ENCODE peak calls at places on chromosomes 12 and 14, in nine cellular contexts. One of them, this sample, is unnamed.

GRCh38 chr12:113889076-113889475 is 77.0 kb downstream of the RBM19 start:
- DNase-seq in astrocyte of the spinal cord: peak; percentile 28
- DNase-seq in OCI-LY7: no peak
- DNase-seq in GM23248: peak; percentile 18
- DNase-seq in AG08396: peak; percentile 63
- DNase-seq in GM20000: no peak
- DNase-seq in GM10248: no peak
- DNase-seq in kidney epithelial cell: no peak
- DNase-seq in T-helper 17 cell: no peak
- DNase-seq in this sample: no peak

GRCh38 chr14:106436310-106436905 is 910.0 kb downstream of the TMEM121 start:
- DNase-seq in astrocyte of the spinal cord: no peak
- DNase-seq in OCI-LY7: peak; percentile 42
- DNase-seq in GM23248: peak; percentile 9
- DNase-seq in AG08396: no peak
- DNase-seq in GM20000: no peak
- DNase-seq in GM10248: peak; percentile 6
- DNase-seq in kidney epithelial cell: no peak
- DNase-seq in T-helper 17 cell: peak; percentile 51
- DNase-seq in this sample: no peak

GRCh38 chr12:58408516-58408915 is 467.1 kb downstream of the ATP23 start:
- DNase-seq in astrocyte of the spinal cord: no peak
- DNase-seq in OCI-LY7: no peak
- DNase-seq in GM23248: peak; percentile 54
- DNase-seq in AG08396: no peak
- DNase-seq in GM20000: no peak
- DNase-seq in GM10248: no peak
- DNase-seq in kidney epithelial cell: no peak
- DNase-seq in T-helper 17 cell: no peak
- DNase-seq in this sample: no peak

GRCh38 chr14:53515264-53515663 is 362.1 kb upstream of the DDHD1 start:
- DNase-seq in astrocyte of the spinal cord: peak; percentile 66
- DNase-seq in OCI-LY7: no peak
- DNase-seq in GM23248: no peak
- DNase-seq in AG08396: no peak
- DNase-seq in GM20000: peak; percentile 7
- DNase-seq in GM10248: no peak
- DNase-seq in kidney epithelial cell: no peak
- DNase-seq in T-helper 17 cell: no peak
- DNase-seq in this sample: no peak

GRCh38 chr12:104596128-104596799 is 139.5 kb downstream of the CHST11 start:
- DNase-seq in astrocyte of the spinal cord: peak; percentile 80
- DNase-seq in OCI-LY7: no peak
- DNase-seq in GM23248: peak; percentile 96
- DNase-seq in AG08396: peak; percentile 80
- DNase-seq in GM20000: no peak
- DNase-seq in GM10248: no peak
- DNase-seq in kidney epithelial cell: no peak
- DNase-seq in T-helper 17 cell: no peak
- DNase-seq in this sample: no peak

GRCh38 chr14:65095633-65096205 is 6.6 kb downstream of the MAX start:
- DNase-seq in astrocyte of the spinal cord: peak; percentile 87
- DNase-seq in OCI-LY7: no peak
- DNase-seq in GM23248: peak; percentile 73
- DNase-seq in AG08396: peak; percentile 62
- DNase-seq in GM20000: no peak
- DNase-seq in GM10248: no peak
- DNase-seq in kidney epithelial cell: no peak
- DNase-seq in T-helper 17 cell: no peak
- DNase-seq in this sample: no peak

GRCh38 chr12:87813476-87814234 is 215.5 kb downstream of the C12orf50 start:
- DNase-seq in astrocyte of the spinal cord: peak; percentile 88
- DNase-seq in OCI-LY7: no peak
- DNase-seq in GM23248: peak; percentile 82
- DNase-seq in AG08396: peak; percentile 15
- DNase-seq in GM20000: no peak
- DNase-seq in GM10248: no peak
- DNase-seq in kidney epithelial cell: peak; percentile 38
- DNase-seq in T-helper 17 cell: no peak
- DNase-seq in this sample: no peak

GRCh38 chr14:93039649-93040315 is 75.9 kb downstream of the ITPK1 start:
- DNase-seq in astrocyte of the spinal cord: peak; percentile 29
- DNase-seq in OCI-LY7: no peak
- DNase-seq in GM23248: no peak
- DNase-seq in AG08396: no peak
- DNase-seq in GM20000: no peak
- DNase-seq in GM10248: no peak
- DNase-seq in kidney epithelial cell: no peak
- DNase-seq in T-helper 17 cell: no peak
- DNase-seq in this sample: no peak

GRCh38 chr12:12901158-12901791 is 9.9 kb downstream of the GPRC5A start:
- DNase-seq in astrocyte of the spinal cord: peak; percentile 87
- DNase-seq in OCI-LY7: no peak
- DNase-seq in GM23248: peak; percentile 98
- DNase-seq in AG08396: peak; percentile 48
- DNase-seq in GM20000: no peak
- DNase-seq in GM10248: no peak
- DNase-seq in kidney epithelial cell: peak; percentile 93
- DNase-seq in T-helper 17 cell: no peak
- DNase-seq in this sample: no peak

GRCh38 chr12:124509676-124510300 is 57.6 kb downstream of the NCOR2 start:
- DNase-seq in astrocyte of the spinal cord: peak; percentile 86
- DNase-seq in OCI-LY7: no peak
- DNase-seq in GM23248: peak; percentile 67
- DNase-seq in AG08396: no peak
- DNase-seq in GM20000: no peak
- DNase-seq in GM10248: no peak
- DNase-seq in kidney epithelial cell: peak; percentile 67
- DNase-seq in T-helper 17 cell: no peak
- DNase-seq in this sample: no peak

GRCh38 chr12:19894803-19895202 is 455.5 kb downstream of the AEBP2 start:
- DNase-seq in astrocyte of the spinal cord: no peak
- DNase-seq in OCI-LY7: no peak
- DNase-seq in GM23248: no peak
- DNase-seq in AG08396: no peak
- DNase-seq in GM20000: peak; percentile 51
- DNase-seq in GM10248: peak; percentile 48
- DNase-seq in kidney epithelial cell: no peak
- DNase-seq in T-helper 17 cell: no peak
- DNase-seq in this sample: peak; percentile 60

GRCh38 chr12:10968765-10969456 is 17.8 kb downstream of the TAS2R50 start:
- DNase-seq in astrocyte of the spinal cord: peak; percentile 73
- DNase-seq in OCI-LY7: no peak
- DNase-seq in GM23248: peak; percentile 60
- DNase-seq in AG08396: peak; percentile 45
- DNase-seq in GM20000: no peak
- DNase-seq in GM10248: no peak
- DNase-seq in kidney epithelial cell: no peak
- DNase-seq in T-helper 17 cell: no peak
- DNase-seq in this sample: no peak

GRCh38 chr14:77498120-77498979 is at the start of gene ISM2:
- DNase-seq in astrocyte of the spinal cord: no peak
- DNase-seq in OCI-LY7: no peak
- DNase-seq in GM23248: peak; percentile 75
- DNase-seq in AG08396: peak; percentile 84
- DNase-seq in GM20000: peak; percentile 89
- DNase-seq in GM10248: peak; percentile 76
- DNase-seq in kidney epithelial cell: no peak
- DNase-seq in T-helper 17 cell: no peak
- DNase-seq in this sample: peak; percentile 86

GRCh38 chr12:15664491-15664890 is 124.7 kb downstream of the EPS8 start:
- DNase-seq in astrocyte of the spinal cord: peak; percentile 63
- DNase-seq in OCI-LY7: no peak
- DNase-seq in GM23248: peak; percentile 51
- DNase-seq in AG08396: no peak
- DNase-seq in GM20000: no peak
- DNase-seq in GM10248: no peak
- DNase-seq in kidney epithelial cell: no peak
- DNase-seq in T-helper 17 cell: no peak
- DNase-seq in this sample: no peak

GRCh38 chr12:55717397-55718007 is 1.7 kb downstream of the BLOC1S1 start:
- DNase-seq in astrocyte of the spinal cord: peak; percentile 74
- DNase-seq in OCI-LY7: no peak
- DNase-seq in GM23248: peak; percentile 74
- DNase-seq in AG08396: no peak
- DNase-seq in GM20000: no peak
- DNase-seq in GM10248: no peak
- DNase-seq in kidney epithelial cell: no peak
- DNase-seq in T-helper 17 cell: no peak
- DNase-seq in this sample: no peak

GRCh38 chr14:69614592-69614991 is 3.2 kb downstream of the SUSD6 start:
- DNase-seq in astrocyte of the spinal cord: no peak
- DNase-seq in OCI-LY7: peak; percentile 90
- DNase-seq in GM23248: no peak
- DNase-seq in AG08396: no peak
- DNase-seq in GM20000: no peak
- DNase-seq in GM10248: no peak
- DNase-seq in kidney epithelial cell: no peak
- DNase-seq in T-helper 17 cell: no peak
- DNase-seq in this sample: no peak